ENCODE peak calls at places on chromosomes 13 and 19, in nine cellular contexts. T is tibial artery, Q is kidney epithelial cell, B is OCI-LY7, A is stomach, M is lower leg skin, I is NT2/D1, C is fibroblast of mammary gland, P is mammary epithelial cell. K is an unnamed sample.

GRCh38 chr13:64130600-64130999 is 2715.0 kb upstream of the PCDH20 start:
- DNase-seq in T (no peak), Q (no peak), B (no peak), A (no peak), M (peak), I (no peak), C (peak), P (no peak), K (no peak)

GRCh38 chr19:17539288-17540117 is 15.9 kb upstream of the COLGALT1 start:
- DNase-seq in T (peak), Q (peak), B (peak), A (peak), M (peak), I (peak), C (peak), P (peak), K (peak)

GRCh38 chr19:7888826-7889217 is 512 bp downstream of the LRRC8E start:
- DNase-seq in T (no peak), Q (no peak), B (no peak), A (no peak), M (no peak), I (no peak), C (no peak), P (no peak), K (no peak)

GRCh38 chr13:24664726-24665409 is 15.3 kb upstream of the ATP12A start:
- DNase-seq in T (no peak), Q (no peak), B (no peak), A (no peak), M (peak), I (no peak), C (peak), P (peak), K (peak)

GRCh38 chr13:99854376-99854775 is 117.2 kb downstream of the ZIC5 start:
- DNase-seq in T (no peak), Q (no peak), B (no peak), A (no peak), M (no peak), I (no peak), C (no peak), P (no peak), K (no peak)

GRCh38 chr19:23698711-23699520 is 11.9 kb upstream of the ZNF675 start:
- DNase-seq in T (no peak), Q (no peak), B (no peak), A (peak), M (no peak), I (no peak), C (no peak), P (peak), K (no peak)

GRCh38 chr13:97413694-97414093 is 20.3 kb upstream of the RAP2A start:
- DNase-seq in T (no peak), Q (no peak), B (no peak), A (no peak), M (no peak), I (no peak), C (no peak), P (no peak), K (no peak)

GRCh38 chr13:72221276-72221962 is 354.4 kb upstream of the DACH1 start:
- DNase-seq in T (no peak), Q (no peak), B (peak), A (no peak), M (peak), I (peak), C (no peak), P (peak), K (no peak)

GRCh38 chr19:32453736-32454135 is 48.2 kb downstream of the DPY19L3 start:
- DNase-seq in T (no peak), Q (no peak), B (no peak), A (no peak), M (no peak), I (no peak), C (peak), P (no peak), K (no peak)

GRCh38 chr13:60441761-60442160 is 44.7 kb downstream of the TDRD3 start:
- DNase-seq in T (no peak), Q (no peak), B (no peak), A (no peak), M (no peak), I (no peak), C (no peak), P (no peak), K (no peak)

GRCh38 chr19:35317464-35318043 is 11.4 kb upstream of the CD22 start:
- DNase-seq in T (peak), Q (no peak), B (no peak), A (no peak), M (no peak), I (no peak), C (no peak), P (no peak), K (no peak)

GRCh38 chr19:38003427-38004099 is 96.6 kb downstream of the SIPA1L3 start:
- DNase-seq in T (peak), Q (peak), B (peak), A (peak), M (peak), I (no peak), C (peak), P (peak), K (peak)

GRCh38 chr19:34355201-34355600 is 9.8 kb upstream of the GPI start:
- DNase-seq in T (no peak), Q (no peak), B (no peak), A (no peak), M (no peak), I (no peak), C (no peak), P (no peak), K (no peak)

GRCh38 chr13:24351423-24351822 is 42.0 kb downstream of the C1QTNF9 start:
- DNase-seq in T (no peak), Q (no peak), B (no peak), A (no peak), M (no peak), I (no peak), C (no peak), P (no peak), K (no peak)

GRCh38 chr19:49712397-49712859 is 21.5 kb downstream of the CPT1C start:
- DNase-seq in T (no peak), Q (no peak), B (peak), A (no peak), M (no peak), I (no peak), C (peak), P (no peak), K (no peak)

GRCh38 chr19:7928741-7929701 is 3.1 kb upstream of the CTXN1 start:
- DNase-seq in T (peak), Q (peak), B (peak), A (no peak), M (no peak), I (no peak), C (peak), P (peak), K (peak)

GRCh38 chr19:6218497-6219146 is 61.2 kb downstream of the MLLT1 start:
- DNase-seq in T (peak), Q (no peak), B (peak), A (peak), M (peak), I (peak), C (peak), P (peak), K (peak)

GRCh38 chr19:31110331-31110730 is 238.9 kb downstream of the TSHZ3 start:
- DNase-seq in T (peak), Q (no peak), B (no peak), A (no peak), M (no peak), I (no peak), C (peak), P (peak), K (no peak)

GRCh38 chr13:50592412-50593145 is 250.9 kb downstream of the DLEU7 start:
- DNase-seq in T (no peak), Q (peak), B (no peak), A (no peak), M (no peak), I (no peak), C (peak), P (peak), K (no peak)

GRCh38 chr19:54959840-54960239 is 6.3 kb upstream of the NLRP2 start:
- DNase-seq in T (no peak), Q (no peak), B (peak), A (no peak), M (no peak), I (no peak), C (no peak), P (no peak), K (no peak)
- H3K4me3 ChIP-seq in T (no peak), Q (no peak), B (peak), A (no peak), M (no peak), I (no peak), C (no peak), P (no peak), K (no peak)

GRCh38 chr19:40806385-40807146 is 7.6 kb downstream of the EGLN2 start:
- DNase-seq in T (peak), Q (peak), B (peak), A (peak), M (peak), I (peak), C (peak), P (peak), K (peak)
- H3K4me3 ChIP-seq in T (no peak), Q (no peak), B (no peak), A (no peak), M (no peak), I (no peak), C (no peak), P (no peak), K (peak)

GRCh38 chr19:41416194-41416674 is 10.9 kb downstream of the B3GNT8 start:
- DNase-seq in T (no peak), Q (no peak), B (no peak), A (no peak), M (no peak), I (no peak), C (no peak), P (no peak), K (no peak)
- H3K4me3 ChIP-seq in T (no peak), Q (no peak), B (no peak), A (no peak), M (no peak), I (no peak), C (no peak), P (no peak), K (no peak)

GRCh38 chr13:113116206-113116800 is 6.3 kb upstream of the F10 start:
- DNase-seq in T (no peak), Q (no peak), B (no peak), A (peak), M (peak), I (no peak), C (no peak), P (no peak), K (no peak)

GRCh38 chr13:113118328-113119021 is 4.1 kb upstream of the F10 start:
- DNase-seq in T (peak), Q (no peak), B (no peak), A (peak), M (peak), I (no peak), C (no peak), P (no peak), K (no peak)

GRCh38 chr13:113116871-113117271 is 5.7 kb upstream of the F10 start:
- DNase-seq in T (peak), Q (no peak), B (no peak), A (peak), M (peak), I (no peak), C (no peak), P (no peak), K (no peak)

GRCh38 chr13:113117956-113118327 is 4.7 kb upstream of the F10 start:
- DNase-seq in T (no peak), Q (no peak), B (no peak), A (peak), M (peak), I (no peak), C (no peak), P (no peak), K (no peak)

GRCh38 chr13:113117335-113117872 is 5.2 kb upstream of the F10 start:
- DNase-seq in T (peak), Q (no peak), B (no peak), A (peak), M (peak), I (no peak), C (no peak), P (no peak), K (no peak)
- H3K4me3 ChIP-seq in T (no peak), Q (no peak), B (no peak), A (no peak), M (no peak), I (no peak), C (no peak), P (no peak), K (no peak)

GRCh38 chr13:40152904-40153303 is 497.4 kb downstream of the COG6 start:
- DNase-seq in T (no peak), Q (no peak), B (no peak), A (no peak), M (no peak), I (no peak), C (no peak), P (no peak), K (no peak)

GRCh38 chr13:40153516-40153915 is 498.1 kb downstream of the COG6 start:
- DNase-seq in T (peak), Q (no peak), B (no peak), A (peak), M (no peak), I (no peak), C (no peak), P (no peak), K (no peak)

GRCh38 chr13:40152145-40152544 is 496.7 kb downstream of the COG6 start:
- DNase-seq in T (peak), Q (peak), B (no peak), A (no peak), M (no peak), I (no peak), C (peak), P (peak), K (peak)

GRCh38 chr13:40158218-40158617 is 502.8 kb downstream of the COG6 start:
- DNase-seq in T (no peak), Q (no peak), B (no peak), A (no peak), M (no peak), I (no peak), C (no peak), P (peak), K (peak)

GRCh38 chr13:40155176-40155575 is 499.7 kb downstream of the COG6 start:
- DNase-seq in T (no peak), Q (no peak), B (no peak), A (no peak), M (no peak), I (no peak), C (no peak), P (no peak), K (no peak)
- H3K4me3 ChIP-seq in T (no peak), Q (no peak), B (no peak), A (no peak), M (no peak), I (no peak), C (no peak), P (no peak), K (no peak)

GRCh38 chr19:16070366-16070990 is 5.8 kb upstream of the TPM4 start:
- DNase-seq in T (peak), Q (no peak), B (peak), A (peak), M (peak), I (no peak), C (no peak), P (peak), K (no peak)
- H3K4me3 ChIP-seq in T (peak), Q (no peak), B (peak), A (peak), M (no peak), I (no peak), C (no peak), P (no peak), K (no peak)

GRCh38 chr13:98480915-98481510 is 95.9 kb downstream of the STK24 start:
- DNase-seq in T (no peak), Q (no peak), B (peak), A (no peak), M (peak), I (no peak), C (peak), P (no peak), K (peak)

GRCh38 chr13:98484289-98485219 is 92.4 kb downstream of the STK24 start:
- DNase-seq in T (peak), Q (peak), B (no peak), A (peak), M (peak), I (no peak), C (peak), P (peak), K (peak)

GRCh38 chr13:98481511-98481951 is 95.4 kb downstream of the STK24 start:
- DNase-seq in T (no peak), Q (no peak), B (no peak), A (no peak), M (no peak), I (no peak), C (no peak), P (no peak), K (no peak)

GRCh38 chr13:98483636-98484288 is 93.1 kb downstream of the STK24 start:
- DNase-seq in T (no peak), Q (no peak), B (no peak), A (no peak), M (no peak), I (no peak), C (peak), P (no peak), K (no peak)

GRCh38 chr13:98482476-98483444 is 94.1 kb downstream of the STK24 start:
- DNase-seq in T (peak), Q (no peak), B (peak), A (peak), M (peak), I (no peak), C (peak), P (peak), K (peak)
- H3K4me3 ChIP-seq in T (no peak), Q (no peak), B (no peak), A (no peak), M (no peak), I (no peak), C (no peak), P (no peak), K (no peak)

GRCh38 chr19:575527-576506 is 3.4 kb downstream of the BSG start:
- DNase-seq in T (no peak), Q (no peak), B (no peak), A (peak), M (no peak), I (no peak), C (peak), P (peak), K (no peak)
- H3K4me3 ChIP-seq in T (peak), Q (peak), B (peak), A (peak), M (no peak), I (peak), C (peak), P (peak), K (peak)

DNA sequence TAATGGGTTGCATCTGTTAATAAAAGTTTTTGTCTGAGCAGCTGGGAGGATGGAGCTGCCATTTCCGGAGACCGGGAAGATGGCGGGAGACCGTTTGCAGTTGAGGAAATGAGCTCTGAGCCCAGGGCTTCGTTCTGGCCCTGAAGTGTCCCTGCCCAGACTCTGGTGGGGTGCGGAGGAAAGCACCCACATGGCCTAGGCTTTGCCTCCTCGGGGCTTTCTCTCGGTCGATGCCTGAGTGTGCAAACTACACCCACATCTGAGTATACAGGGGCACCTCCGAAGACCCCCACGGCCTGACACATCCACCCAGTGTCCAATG is 15.6 kb upstream of the NANOS3 start:
- DNase-seq in T (no peak), Q (no peak), B (no peak), A (no peak), M (no peak), I (no peak), C (no peak), P (no peak), K (no peak)
- H3K4me3 ChIP-seq in T (peak), Q (no peak), B (no peak), A (peak), M (peak), I (no peak), C (peak), P (no peak), K (no peak)

K was measured in brain microvascular endothelial cell.